ENCODE peak calls at places on chromosomes 13 and 19, in four cellular contexts. A is heart left ventricle, L is fibroblast of lung, W is uterus. V is an unnamed sample.

GRCh38 chr19:4455742-4456565 is 1.6 kb downstream of the UBXN6 start:
- DNase-seq in A (peak; percentile 73), L (peak; percentile 78), W (peak; percentile 88), V (no peak)

GRCh38 chr13:110644892-110645521 is 29.7 kb downstream of the NAXD start:
- DNase-seq in A (peak; percentile 59), L (peak; percentile 64), W (peak; percentile 40), V (no peak)

GRCh38 chr19:45922281-45922680 is 7.7 kb upstream of the NANOS2 start:
- DNase-seq in A (no peak), L (no peak), W (no peak), V (no peak)

GRCh38 chr13:77448689-77449088 is 86.8 kb upstream of the SCEL start:
- DNase-seq in A (no peak), L (no peak), W (no peak), V (no peak)

GRCh38 chr19:43572172-43572588 is 3.1 kb downstream of the XRCC1 start:
- DNase-seq in A (no peak), L (no peak), W (no peak), V (no peak)

GRCh38 chr13:107365466-107366215 is 797.7 kb upstream of the ARGLU1 start:
- DNase-seq in A (no peak), L (peak; percentile 50), W (no peak), V (no peak)

GRCh38 chr13:27211771-27212364 is 39.5 kb upstream of the RPL21 start:
- DNase-seq in A (no peak), L (peak; percentile 67), W (no peak), V (no peak)

GRCh38 chr13:29847501-29847983 is 2.9 kb downstream of the UBL3 start:
- DNase-seq in A (no peak), L (peak; percentile 59), W (no peak), V (no peak)

GRCh38 chr19:44741841-44742352 is 6.6 kb upstream of the BCL3 start:
- DNase-seq in A (peak; percentile 100), L (peak; percentile 100), W (peak; percentile 99), V (peak; percentile 99)

GRCh38 chr19:36152061-36152885 is at the start of gene COX7A1:
- DNase-seq in A (peak; percentile 93), L (peak; percentile 42), W (peak; percentile 71), V (peak; percentile 91)

GRCh38 chr19:46714523-46715106 is 2.3 kb downstream of the PRKD2 start:
- DNase-seq in A (no peak), L (no peak), W (no peak), V (peak; percentile 80)

GRCh38 chr19:13840751-13841338 is 36.1 kb upstream of the NANOS3 start:
- DNase-seq in A (no peak), L (no peak), W (no peak), V (no peak)

GRCh38 chr13:20609145-20609544 is 42.2 kb downstream of the IFT88 start:
- DNase-seq in A (no peak), L (peak; percentile 87), W (no peak), V (no peak)

GRCh38 chr13:24911135-24911524 is 147.2 kb downstream of the RNF17 start:
- DNase-seq in A (no peak), L (peak; percentile 62), W (no peak), V (no peak)

GRCh38 chr19:955803-956746 is 28.1 kb upstream of the WDR18 start:
- DNase-seq in A (no peak), L (no peak), W (no peak), V (no peak)

GRCh38 chr19:22532388-22533310 is 101.5 kb upstream of the ZNF492 start:
- DNase-seq in A (peak; percentile 84), L (no peak), W (peak; percentile 94), V (peak; percentile 92)

GRCh38 chr13:107117327-107118012 is 549.5 kb upstream of the ARGLU1 start:
- DNase-seq in A (no peak), L (no peak), W (no peak), V (no peak)

GRCh38 chr19:46448601-46449000 is 19.9 kb upstream of the PNMA8C start:
- DNase-seq in A (no peak), L (no peak), W (no peak), V (no peak)

GRCh38 chr19:56837492-56837891 is 3.0 kb downstream of the PEG3 start:
- DNase-seq in A (peak; percentile 89), L (peak; percentile 67), W (peak; percentile 79), V (peak; percentile 86)

GRCh38 chr19:10748924-10749434 is 31.1 kb downstream of the DNM2 start:
- DNase-seq in A (peak; percentile 77), L (no peak), W (no peak), V (no peak)

GRCh38 chr13:20570540-20570939 is 3.6 kb downstream of the IFT88 start:
- DNase-seq in A (no peak), L (peak; percentile 71), W (no peak), V (no peak)

GRCh38 chr19:55545913-55546495 is 661 bp upstream of the SBK3 start:
- DNase-seq in A (peak; percentile 82), L (peak; percentile 41), W (no peak), V (no peak)

GRCh38 chr19:58559275-58560006 is 1.0 kb upstream of the UBE2M start:
- DNase-seq in A (peak; percentile 96), L (peak; percentile 92), W (peak; percentile 91), V (peak; percentile 95)

GRCh38 chr13:113548778-113549621 is 35.6 kb upstream of the TFDP1 start:
- DNase-seq in A (no peak), L (no peak), W (peak; percentile 44), V (peak; percentile 38)

GRCh38 chr13:91211548-91211947 is 135.9 kb upstream of the MIR17HG start:
- DNase-seq in A (no peak), L (no peak), W (no peak), V (no peak)

DNA sequence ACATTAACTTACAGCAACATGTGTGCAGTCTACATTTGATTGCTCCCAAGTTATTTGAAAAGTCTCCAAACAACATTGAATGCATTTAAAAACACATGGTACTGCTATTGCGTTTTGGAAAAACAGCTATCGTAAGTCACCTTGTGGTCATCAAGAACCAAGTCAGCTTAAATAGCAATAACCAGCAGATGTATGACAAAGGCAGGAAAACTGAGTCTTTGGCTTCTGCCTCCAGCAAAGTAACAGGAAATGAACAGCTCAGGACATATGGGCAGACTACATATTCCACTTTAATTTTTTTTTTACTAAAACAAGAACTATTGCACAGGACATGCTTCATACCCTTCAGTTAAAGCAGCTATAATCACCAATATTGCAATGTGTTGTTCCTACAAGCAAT is 580.6 kb upstream of the SPRY2 start:
- DNase-seq in A (no peak), L (peak; percentile 80), W (no peak), V (no peak)
- TF ChIP-seq CTCF in A (no peak), L (no peak), W (no peak), V (no peak)

GRCh38 chr13:75404721-75405120 is 77.2 kb downstream of the TBC1D4 start:
- DNase-seq in A (no peak), L (no peak), W (no peak), V (no peak)
- H3K27ac ChIP-seq in A (no peak overlapping the region), L (no peak overlapping the region), W (no peak overlapping the region), V (no peak overlapping the region)

GRCh38 chr13:102401305-102401704 is 543 bp downstream of the FGF14 start:
- DNase-seq in A (no peak), L (peak; percentile 48), W (no peak), V (no peak)
- H3K4me3 ChIP-seq in A (peak overlapping the region; percentile 61), L (peak overlapping the region; percentile 68), W (peak overlapping the region; percentile 41), V (peak overlapping the region; percentile 71)

DNA sequence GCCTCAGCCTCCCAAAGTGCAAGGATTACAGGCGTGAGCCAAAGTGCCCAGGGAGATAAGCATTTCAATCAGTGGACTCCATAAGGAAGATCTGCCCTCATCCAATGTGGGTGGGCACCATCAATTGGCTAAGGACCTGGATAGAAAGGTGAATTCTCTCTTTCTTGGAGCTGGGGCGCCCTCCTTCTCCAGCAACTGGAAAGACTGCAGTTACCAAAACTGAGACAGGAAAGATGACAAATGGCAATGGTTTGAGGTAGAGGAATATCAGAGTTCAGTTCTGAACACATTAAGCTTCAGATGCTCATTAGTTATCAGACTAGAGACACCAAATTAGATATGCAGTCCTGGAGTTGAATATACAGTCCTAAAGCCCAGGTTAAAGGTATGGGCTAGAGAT is 10.5 kb upstream of the ELF1 start:
- DNase-seq in A (no peak), L (no peak), W (no peak), V (no peak)
- TF ChIP-seq CTCF in A (no peak), L (no peak), W (no peak), V (no peak)

GRCh38 chr13:23463631-23464030 is 30.1 kb upstream of the SACS start:
- DNase-seq in A (no peak), L (no peak), W (no peak), V (no peak)

GRCh38 chr13:23467048-23467931 is 33.8 kb upstream of the SACS start:
- DNase-seq in A (no peak), L (peak; percentile 8), W (no peak), V (no peak)

GRCh38 chr13:23468811-23469210 is 35.3 kb upstream of the SACS start:
- DNase-seq in A (no peak), L (no peak), W (no peak), V (no peak)

GRCh38 chr13:23467932-23468278 is 34.4 kb upstream of the SACS start:
- DNase-seq in A (no peak), L (no peak), W (no peak), V (no peak)

GRCh38 chr13:23466144-23467002 is 32.9 kb upstream of the SACS start:
- DNase-seq in A (peak; percentile 78), L (peak; percentile 88), W (peak; percentile 72), V (peak; percentile 79)
- H3K27ac ChIP-seq in A (peak overlapping the region; percentile 77), L (peak overlapping the region; percentile 73), W (peak overlapping the region; percentile 88), V (peak overlapping the region; percentile 87)

DNA sequence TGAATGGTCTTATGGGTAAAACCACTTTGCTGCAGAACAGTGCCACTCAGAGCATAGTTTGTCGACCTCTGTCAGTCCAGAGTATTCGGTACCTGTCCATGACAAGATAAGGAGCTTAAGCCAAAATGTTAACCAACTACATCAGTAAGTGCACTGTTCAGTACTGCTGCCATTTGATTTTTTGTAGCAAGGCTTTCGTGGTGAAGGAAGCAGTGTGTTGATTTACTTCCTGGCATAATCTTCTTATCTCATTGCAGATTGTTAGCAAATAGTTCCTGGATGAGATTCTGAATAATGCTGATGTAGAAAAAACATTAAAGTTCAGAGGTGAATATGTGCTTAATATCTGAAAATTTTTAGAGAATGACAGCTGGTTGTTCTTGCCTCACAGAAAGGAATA is 85.6 kb downstream of the LRRC63 start:
- DNase-seq in A (no peak), L (peak; percentile 70), W (no peak), V (no peak)
- H3K4me3 ChIP-seq in A (no peak overlapping the region), L (no peak overlapping the region), W (no peak overlapping the region), V (no peak overlapping the region)